ENCODE peak calls at places on chromosome 10, in five cellular contexts. L, H, K, U and D are unnamed samples.

GRCh38 chr10:72502581-72502980 is 123.3 kb downstream of the MICU1 start:
- DNase-seq in H (no peak), U (no peak), K (no peak), L (no peak), D (no peak)

GRCh38 chr10:116168745-116169144 is 104.3 kb downstream of the GFRA1 start:
- DNase-seq in U (no peak), L (no peak), H (no peak), K (no peak), D (no peak)

GRCh38 chr10:107813396-107813795 is 648.9 kb upstream of the SORCS1 start:
- DNase-seq in K (no peak), L (no peak), H (no peak), U (no peak), D (no peak)

GRCh38 chr10:44022203-44022602 is 362.7 kb downstream of the CXCL12 start:
- DNase-seq in U (no peak), K (no peak), H (no peak), L (no peak), D (no peak)

GRCh38 chr10:30435068-30435422 is 1.1 kb downstream of the MAP3K8 start:
- DNase-seq in U (no peak), H (no peak), L (no peak), K (peak), D (no peak)

GRCh38 chr10:33321516-33321915 is 13.0 kb downstream of the NRP1 start:
- DNase-seq in H (no peak), L (no peak), K (no peak), U (no peak), D (no peak)

GRCh38 chr10:17652585-17652984 is 8.6 kb downstream of the STAM start:
- DNase-seq in H (no peak), L (no peak), U (no peak), K (no peak), D (no peak)

GRCh38 chr10:92110039-92110794 is 180.7 kb downstream of the CPEB3 start:
- DNase-seq in H (no peak), U (no peak), K (no peak), L (peak), D (no peak)

GRCh38 chr10:661891-662605 is 27.4 kb downstream of the DIP2C start:
- DNase-seq in H (no peak), L (no peak), U (no peak), K (peak), D (no peak)

GRCh38 chr10:93718937-93719725 is 16.7 kb upstream of the FRA10AC1 start:
- DNase-seq in K (peak), H (no peak), L (no peak), U (peak), D (peak)

GRCh38 chr10:86252051-86252450 is 114.5 kb downstream of the GRID1 start:
- DNase-seq in H (no peak), L (no peak), U (no peak), K (no peak), D (no peak)

GRCh38 chr10:101308051-101308450 is 45.9 kb upstream of the BTRC start:
- DNase-seq in H (no peak), L (no peak), U (no peak), K (no peak), D (no peak)

GRCh38 chr10:52771534-52772455 is 789 bp downstream of the MBL2 start:
- DNase-seq in L (no peak), H (no peak), K (no peak), U (no peak), D (no peak)

GRCh38 chr10:113562108-113562507 is 9.3 kb downstream of the HABP2 start:
- DNase-seq in L (no peak), H (no peak), K (no peak), U (no peak), D (no peak)

GRCh38 chr10:47260505-47261111 is 39.4 kb upstream of the GDF10 start:
- DNase-seq in K (no peak), U (no peak), L (no peak), H (no peak), D (no peak)

GRCh38 chr10:65394898-65395297 is 1530.9 kb upstream of the LRRTM3 start:
- DNase-seq in K (no peak), U (no peak), L (peak), H (no peak), D (no peak)